ENCODE peak calls at places on chromosome 4, in six cellular contexts. J is HCT116, L is gastrocnemius medialis, S is A549, D is suprapubic skin, R is heart left ventricle. Q is an unnamed sample.
A peak's percentile ranks its signal among the peaks of the same experiment; 100 is the strongest.

GRCh38 chr4:27084685-27085356 is 224.2 kb downstream of the STIM2 start:
- DNase-seq in J (no peak), L (no peak), S (peak; percentile 7), D (no peak), R (no peak), Q (peak; percentile 83)

GRCh38 chr4:87938746-87939145 is 36.8 kb upstream of the SPP1 start:
- DNase-seq in J (no peak), L (no peak), S (no peak), D (no peak), R (no peak), Q (no peak)

GRCh38 chr4:13918110-13918509 is 290.6 kb upstream of the BOD1L1 start:
- DNase-seq in J (no peak), L (no peak), S (peak; percentile 5), D (no peak), R (peak; percentile 54), Q (no peak)

GRCh38 chr4:59380841-59381366 is 1819.2 kb upstream of the ADGRL3 start:
- DNase-seq in J (no peak), L (no peak), S (no peak), D (no peak), R (no peak), Q (no peak)

GRCh38 chr4:40506066-40506465 is 123.6 kb downstream of the RBM47 start:
- DNase-seq in J (no peak), L (no peak), S (no peak), D (no peak), R (no peak), Q (no peak)

GRCh38 chr4:27381806-27382205 is 521.2 kb downstream of the STIM2 start:
- DNase-seq in J (peak; percentile 23), L (no peak), S (no peak), D (no peak), R (no peak), Q (no peak)

GRCh38 chr4:6319530-6320150 is 50.0 kb downstream of the WFS1 start:
- DNase-seq in J (no peak), L (no peak), S (no peak), D (no peak), R (no peak), Q (no peak)

GRCh38 chr4:26110493-26110892 is 196.5 kb downstream of the SMIM20 start:
- DNase-seq in J (no peak), L (no peak), S (no peak), D (no peak), R (no peak), Q (no peak)

GRCh38 chr4:147312376-147313046 is 168.4 kb upstream of the EDNRA start:
- DNase-seq in J (no peak), L (no peak), S (no peak), D (no peak), R (no peak), Q (no peak)

GRCh38 chr4:3529363-3529762 is 2.9 kb downstream of the LRPAP1 start:
- DNase-seq in J (no peak), L (no peak), S (no peak), D (no peak), R (peak; percentile 77), Q (no peak)

GRCh38 chr4:129146639-129147038 is 50.7 kb downstream of the C4orf33 start:
- DNase-seq in J (no peak), L (no peak), S (no peak), D (no peak), R (no peak), Q (no peak)

GRCh38 chr4:120156115-120156718 is 89.6 kb upstream of the MAD2L1 start:
- DNase-seq in J (peak; percentile 83), L (no peak), S (peak; percentile 3), D (no peak), R (no peak), Q (no peak)

GRCh38 chr4:22607382-22607781 is 85.4 kb upstream of the GBA3 start:
- DNase-seq in J (peak; percentile 54), L (peak; percentile 14), S (peak; percentile 8), D (no peak), R (peak; percentile 36), Q (no peak)

GRCh38 chr4:26062221-26062620 is 148.2 kb downstream of the SMIM20 start:
- DNase-seq in J (no peak), L (no peak), S (no peak), D (no peak), R (no peak), Q (no peak)

GRCh38 chr4:23373269-23373668 is 516.6 kb downstream of the PPARGC1A start:
- DNase-seq in J (no peak), L (peak; percentile 41), S (peak; percentile 1), D (no peak), R (peak; percentile 74), Q (no peak)

GRCh38 chr4:82799006-82799881 is 648 bp upstream of the SCD5 start:
- DNase-seq in J (no peak), L (no peak), S (no peak), D (no peak), R (no peak), Q (no peak)

GRCh38 chr4:82792912-82793649 is 5.5 kb downstream of the SCD5 start:
- DNase-seq in J (no peak), L (no peak), S (no peak), D (no peak), R (no peak), Q (peak; percentile 4)

GRCh38 chr4:82798168-82799005 is at the start of gene SCD5:
- DNase-seq in J (peak; percentile 55), L (peak; percentile 12), S (peak; percentile 53), D (peak; percentile 83), R (peak; percentile 71), Q (peak; percentile 30)

GRCh38 chr4:82797591-82798081 is 960 bp downstream of the SCD5 start:
- DNase-seq in J (no peak), L (no peak), S (no peak), D (no peak), R (peak; percentile 35), Q (no peak)

DNA sequence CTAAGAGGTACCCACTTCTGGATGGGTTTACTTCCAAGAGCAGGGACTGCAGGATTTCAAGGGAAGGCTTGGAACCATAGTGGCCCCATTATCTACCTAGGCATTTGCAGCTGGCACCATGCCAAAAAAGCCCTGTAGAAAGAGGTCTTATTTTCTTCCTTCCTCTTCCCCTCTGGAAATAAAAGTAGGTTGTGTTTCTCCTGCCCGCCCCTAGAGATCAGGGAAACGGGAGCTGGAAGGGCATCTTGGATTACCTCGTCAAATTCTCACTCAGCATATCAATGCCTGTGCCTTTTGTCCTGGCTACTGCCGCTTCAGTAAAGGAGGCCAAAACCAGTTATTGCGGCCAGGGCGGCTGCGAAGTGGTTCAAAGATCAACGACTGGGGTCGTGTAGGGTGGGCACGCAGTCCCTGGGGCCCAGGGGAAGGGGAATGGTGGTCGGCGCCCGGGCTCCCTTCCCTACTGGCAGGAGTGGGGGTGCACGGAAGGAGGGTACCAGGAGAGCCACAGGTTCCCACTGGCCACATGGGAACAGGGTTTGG is 1.5 kb downstream of the SCD5 start:
- DNase-seq in J (no peak), L (no peak), S (no peak), D (no peak), R (no peak), Q (no peak)
- H3K4me3 ChIP-seq in J (peak overlapping the region; percentile 64), L (peak overlapping the region; percentile 88), S (peak overlapping the region; percentile 91), D (peak overlapping the region; percentile 93), R (peak overlapping the region; percentile 77), Q (no peak overlapping the region)

GRCh38 chr4:73458184-73459047 is 22.4 kb downstream of the AFP start:
- DNase-seq in J (no peak), L (no peak), S (no peak), D (no peak), R (no peak), Q (no peak)
- TF ChIP-seq POLR2A in J (no peak), L (no peak), S (no peak), D (no peak), R (no peak), Q (no peak)

GRCh38 chr4:151408630-151409469 is at the start of gene FHIP1A:
- DNase-seq in J (peak; percentile 93), L (peak; percentile 88), S (peak; percentile 46), D (peak; percentile 84), R (peak; percentile 73), Q (peak; percentile 95)
- TF ChIP-seq CTCF in J (no peak), L (peak; percentile 6), S (no peak), D (no peak), R (peak; percentile 7), Q (no peak)

GRCh38 chr4:53591372-53591892 is at the start of gene LNX1:
- DNase-seq in J (peak; percentile 79), L (no peak), S (no peak), D (peak; percentile 83), R (no peak), Q (peak; percentile 89)

GRCh38 chr4:53589511-53589910 is 1.8 kb downstream of the LNX1 start:
- DNase-seq in J (no peak), L (no peak), S (no peak), D (no peak), R (no peak), Q (no peak)

GRCh38 chr4:53592686-53593641 is 1.7 kb upstream of the LNX1 start:
- DNase-seq in J (no peak), L (no peak), S (peak; percentile 34), D (peak; percentile 80), R (peak; percentile 47), Q (peak; percentile 60)

GRCh38 chr4:53593765-53594164 is 2.5 kb upstream of the LNX1 start:
- DNase-seq in J (no peak), L (no peak), S (no peak), D (no peak), R (no peak), Q (no peak)

DNA sequence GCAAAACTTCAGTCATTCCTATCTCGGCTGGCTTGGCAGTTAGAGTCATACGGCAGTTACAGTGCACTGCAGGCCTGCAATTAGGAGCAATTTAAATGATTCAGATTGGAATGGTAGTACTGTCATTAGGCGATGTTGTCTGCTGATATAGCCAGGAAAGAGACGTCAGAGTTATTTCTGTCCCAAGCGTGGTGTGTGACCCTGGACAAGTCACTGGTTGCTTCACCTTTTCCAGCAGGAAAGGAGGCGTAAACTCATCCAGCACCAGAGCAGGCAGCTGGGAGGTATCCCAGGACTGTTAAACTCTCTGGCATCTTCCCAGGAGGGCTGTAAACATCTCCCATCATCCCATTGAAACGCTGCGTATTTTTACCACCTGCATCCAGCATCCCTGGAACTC is 842 bp upstream of the LNX1 start:
- DNase-seq in J (no peak), L (no peak), S (no peak), D (no peak), R (no peak), Q (no peak)
- H3K4me3 ChIP-seq in J (no peak overlapping the region), L (no peak overlapping the region), S (peak overlapping the region; percentile 51), D (peak overlapping the region; percentile 42), R (no peak overlapping the region), Q (no peak overlapping the region)

GRCh38 chr4:181676546-181676945 is 566.7 kb upstream of the TENM3 start:
- DNase-seq in J (no peak), L (no peak), S (no peak), D (no peak), R (no peak), Q (no peak)
- TF ChIP-seq POLR2A in J (no peak), L (no peak), S (no peak), D (no peak), R (no peak), Q (no peak)

Q was measured in lower leg skin.